ENCODE peak calls at places on chromosomes 11 and 22, in seven cellular contexts. One of them, this sample, is unnamed.

GRCh38 chr22:19800761-19801244 is 40.2 kb downstream of the TBX1 start:
- DNase-seq in mesothelial cell of epicardium: no peak
- DNase-seq in thyroid gland: no peak
- DNase-seq in lung: no peak
- DNase-seq in heart left ventricle: no peak
- DNase-seq in mammary epithelial cell: no peak
- DNase-seq in GM23338: peak
- DNase-seq in this sample: peak

GRCh38 chr11:34439521-34440258 is 956 bp downstream of the CAT start:
- DNase-seq in mesothelial cell of epicardium: no peak
- DNase-seq in thyroid gland: no peak
- DNase-seq in lung: no peak
- DNase-seq in heart left ventricle: no peak
- DNase-seq in mammary epithelial cell: no peak
- DNase-seq in GM23338: no peak
- DNase-seq in this sample: no peak

GRCh38 chr22:48896766-48897637 is 930.7 kb downstream of the BRD1 start:
- DNase-seq in mesothelial cell of epicardium: no peak
- DNase-seq in thyroid gland: no peak
- DNase-seq in lung: no peak
- DNase-seq in heart left ventricle: no peak
- DNase-seq in mammary epithelial cell: no peak
- DNase-seq in GM23338: no peak
- DNase-seq in this sample: no peak

GRCh38 chr11:44607324-44607962 is 42.0 kb downstream of the CD82 start:
- DNase-seq in mesothelial cell of epicardium: no peak
- DNase-seq in thyroid gland: no peak
- DNase-seq in lung: no peak
- DNase-seq in heart left ventricle: no peak
- DNase-seq in mammary epithelial cell: peak
- DNase-seq in GM23338: no peak
- DNase-seq in this sample: no peak

GRCh38 chr11:8593935-8594909 is at the start of gene STK33:
- DNase-seq in mesothelial cell of epicardium: no peak
- DNase-seq in thyroid gland: peak
- DNase-seq in lung: peak
- DNase-seq in heart left ventricle: peak
- DNase-seq in mammary epithelial cell: no peak
- DNase-seq in GM23338: peak
- DNase-seq in this sample: peak

GRCh38 chr22:19233189-19233661 is 54.7 kb upstream of the SLC25A1 start:
- DNase-seq in mesothelial cell of epicardium: no peak
- DNase-seq in thyroid gland: peak
- DNase-seq in lung: no peak
- DNase-seq in heart left ventricle: no peak
- DNase-seq in mammary epithelial cell: no peak
- DNase-seq in GM23338: no peak
- DNase-seq in this sample: no peak

GRCh38 chr11:70603064-70603755 is 204.9 kb downstream of the CTTN start:
- DNase-seq in mesothelial cell of epicardium: no peak
- DNase-seq in thyroid gland: no peak
- DNase-seq in lung: no peak
- DNase-seq in heart left ventricle: no peak
- DNase-seq in mammary epithelial cell: peak
- DNase-seq in GM23338: no peak
- DNase-seq in this sample: no peak

GRCh38 chr22:26835929-26836528 is 178.6 kb downstream of the MIAT start:
- DNase-seq in mesothelial cell of epicardium: no peak
- DNase-seq in thyroid gland: peak
- DNase-seq in lung: peak
- DNase-seq in heart left ventricle: no peak
- DNase-seq in mammary epithelial cell: peak
- DNase-seq in GM23338: peak
- DNase-seq in this sample: peak

GRCh38 chr11:130653838-130654601 is 205.6 kb downstream of the ADAMTS15 start:
- DNase-seq in mesothelial cell of epicardium: no peak
- DNase-seq in thyroid gland: peak
- DNase-seq in lung: peak
- DNase-seq in heart left ventricle: peak
- DNase-seq in mammary epithelial cell: no peak
- DNase-seq in GM23338: peak
- DNase-seq in this sample: no peak

GRCh38 chr11:76237914-76238313 is 31.6 kb upstream of the WNT11 start:
- DNase-seq in mesothelial cell of epicardium: no peak
- DNase-seq in thyroid gland: no peak
- DNase-seq in lung: no peak
- DNase-seq in heart left ventricle: no peak
- DNase-seq in mammary epithelial cell: no peak
- DNase-seq in GM23338: peak
- DNase-seq in this sample: no peak

GRCh38 chr11:12914401-12914912 is 94.7 kb upstream of the RASSF10 start:
- DNase-seq in mesothelial cell of epicardium: no peak
- DNase-seq in thyroid gland: peak
- DNase-seq in lung: no peak
- DNase-seq in heart left ventricle: peak
- DNase-seq in mammary epithelial cell: peak
- DNase-seq in GM23338: peak
- DNase-seq in this sample: peak

GRCh38 chr11:124648610-124649009 is 24.9 kb downstream of the SIAE start:
- DNase-seq in mesothelial cell of epicardium: no peak
- DNase-seq in thyroid gland: no peak
- DNase-seq in lung: no peak
- DNase-seq in heart left ventricle: no peak
- DNase-seq in mammary epithelial cell: no peak
- DNase-seq in GM23338: no peak
- DNase-seq in this sample: no peak

GRCh38 chr22:33922268-33922667 is 2.0 kb upstream of the LARGE1 start:
- DNase-seq in mesothelial cell of epicardium: peak
- DNase-seq in thyroid gland: peak
- DNase-seq in lung: no peak
- DNase-seq in heart left ventricle: no peak
- DNase-seq in mammary epithelial cell: peak
- DNase-seq in GM23338: peak
- DNase-seq in this sample: peak

GRCh38 chr11:60971520-60971919 is at the start of gene CD6:
- DNase-seq in mesothelial cell of epicardium: no peak
- DNase-seq in thyroid gland: no peak
- DNase-seq in lung: no peak
- DNase-seq in heart left ventricle: no peak
- DNase-seq in mammary epithelial cell: no peak
- DNase-seq in GM23338: no peak
- DNase-seq in this sample: no peak

GRCh38 chr11:133892584-133893380 is 47.5 kb upstream of the SPATA19 start:
- DNase-seq in mesothelial cell of epicardium: no peak
- DNase-seq in thyroid gland: no peak
- DNase-seq in lung: no peak
- DNase-seq in heart left ventricle: no peak
- DNase-seq in mammary epithelial cell: no peak
- DNase-seq in GM23338: no peak
- DNase-seq in this sample: no peak

GRCh38 chr11:45527898-45528297 is 137.5 kb downstream of the CHST1 start:
- DNase-seq in mesothelial cell of epicardium: no peak
- DNase-seq in thyroid gland: no peak
- DNase-seq in lung: no peak
- DNase-seq in heart left ventricle: no peak
- DNase-seq in mammary epithelial cell: peak
- DNase-seq in GM23338: no peak
- DNase-seq in this sample: no peak

GRCh38 chr22:26573026-26573662 is 16.8 kb downstream of the TPST2 start:
- DNase-seq in mesothelial cell of epicardium: no peak
- DNase-seq in thyroid gland: no peak
- DNase-seq in lung: peak
- DNase-seq in heart left ventricle: peak
- DNase-seq in mammary epithelial cell: no peak
- DNase-seq in GM23338: no peak
- DNase-seq in this sample: no peak

GRCh38 chr11:75400110-75400865 is 970 bp downstream of the RPS3 start:
- DNase-seq in mesothelial cell of epicardium: no peak
- DNase-seq in thyroid gland: no peak
- DNase-seq in lung: no peak
- DNase-seq in heart left ventricle: no peak
- DNase-seq in mammary epithelial cell: peak
- DNase-seq in GM23338: no peak
- DNase-seq in this sample: no peak

GRCh38 chr11:856397-856796 is 13.7 kb downstream of the TSPAN4 start:
- DNase-seq in mesothelial cell of epicardium: no peak
- DNase-seq in thyroid gland: no peak
- DNase-seq in lung: no peak
- DNase-seq in heart left ventricle: no peak
- DNase-seq in mammary epithelial cell: no peak
- DNase-seq in GM23338: no peak
- DNase-seq in this sample: no peak

GRCh38 chr11:75072582-75072981 is 24.1 kb downstream of the OR2AT4 start:
- DNase-seq in mesothelial cell of epicardium: no peak
- DNase-seq in thyroid gland: no peak
- DNase-seq in lung: no peak
- DNase-seq in heart left ventricle: no peak
- DNase-seq in mammary epithelial cell: no peak
- DNase-seq in GM23338: peak
- DNase-seq in this sample: no peak

GRCh38 chr22:41075946-41076345 is 16.4 kb upstream of the EP300 start:
- DNase-seq in mesothelial cell of epicardium: no peak
- DNase-seq in thyroid gland: no peak
- DNase-seq in lung: no peak
- DNase-seq in heart left ventricle: no peak
- DNase-seq in mammary epithelial cell: no peak
- DNase-seq in GM23338: no peak
- DNase-seq in this sample: no peak

DNA sequence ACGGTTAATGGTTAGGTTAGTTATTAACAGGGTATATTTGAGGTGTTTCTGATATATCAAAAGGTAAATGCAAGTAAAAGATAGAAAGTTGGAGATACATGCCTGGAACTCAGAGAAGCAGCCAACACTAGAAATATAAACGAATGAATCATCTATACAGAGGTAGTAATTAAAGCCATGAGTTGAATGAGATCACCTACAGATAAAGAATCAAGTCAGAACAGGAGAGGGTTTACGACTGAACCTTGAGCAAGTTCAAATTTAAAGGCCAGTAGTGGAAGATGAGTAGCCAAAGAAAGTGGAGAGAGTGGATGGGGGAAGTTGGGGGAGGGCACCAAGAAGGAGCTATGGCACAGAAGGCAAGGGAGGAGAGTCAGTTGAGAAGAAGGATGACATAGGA is 74.0 kb downstream of the SPON1 start:
- DNase-seq in mesothelial cell of epicardium: no peak
- DNase-seq in thyroid gland: no peak
- DNase-seq in lung: no peak
- DNase-seq in heart left ventricle: no peak
- DNase-seq in mammary epithelial cell: peak
- DNase-seq in GM23338: no peak
- DNase-seq in this sample: no peak
- TF ChIP-seq CTCF in mesothelial cell of epicardium: no peak
- TF ChIP-seq CTCF in thyroid gland: no peak
- TF ChIP-seq CTCF in lung: no peak
- TF ChIP-seq CTCF in heart left ventricle: no peak
- TF ChIP-seq CTCF in mammary epithelial cell: no peak
- TF ChIP-seq CTCF in GM23338: no peak
- TF ChIP-seq CTCF in this sample: no peak

GRCh38 chr11:78762105-78762504 is 187.4 kb upstream of the NARS2 start:
- DNase-seq in mesothelial cell of epicardium: no peak
- DNase-seq in thyroid gland: no peak
- DNase-seq in lung: no peak
- DNase-seq in heart left ventricle: no peak
- DNase-seq in mammary epithelial cell: no peak
- DNase-seq in GM23338: no peak
- DNase-seq in this sample: no peak

GRCh38 chr11:78763664-78764063 is 189.0 kb upstream of the NARS2 start:
- DNase-seq in mesothelial cell of epicardium: no peak
- DNase-seq in thyroid gland: peak
- DNase-seq in lung: peak
- DNase-seq in heart left ventricle: no peak
- DNase-seq in mammary epithelial cell: no peak
- DNase-seq in GM23338: no peak
- DNase-seq in this sample: no peak

GRCh38 chr11:78764946-78765345 is 190.3 kb upstream of the NARS2 start:
- DNase-seq in mesothelial cell of epicardium: no peak
- DNase-seq in thyroid gland: no peak
- DNase-seq in lung: no peak
- DNase-seq in heart left ventricle: no peak
- DNase-seq in mammary epithelial cell: no peak
- DNase-seq in GM23338: no peak
- DNase-seq in this sample: no peak

GRCh38 chr11:78753297-78753696 is 178.6 kb upstream of the NARS2 start:
- DNase-seq in mesothelial cell of epicardium: no peak
- DNase-seq in thyroid gland: no peak
- DNase-seq in lung: no peak
- DNase-seq in heart left ventricle: no peak
- DNase-seq in mammary epithelial cell: no peak
- DNase-seq in GM23338: no peak
- DNase-seq in this sample: no peak

GRCh38 chr11:78759067-78759466 is 184.4 kb upstream of the NARS2 start:
- DNase-seq in mesothelial cell of epicardium: no peak
- DNase-seq in thyroid gland: no peak
- DNase-seq in lung: no peak
- DNase-seq in heart left ventricle: no peak
- DNase-seq in mammary epithelial cell: no peak
- DNase-seq in GM23338: no peak
- DNase-seq in this sample: no peak
- TF ChIP-seq CTCF in mesothelial cell of epicardium: no peak
- TF ChIP-seq CTCF in thyroid gland: no peak
- TF ChIP-seq CTCF in lung: no peak
- TF ChIP-seq CTCF in heart left ventricle: no peak
- TF ChIP-seq CTCF in mammary epithelial cell: no peak
- TF ChIP-seq CTCF in GM23338: no peak
- TF ChIP-seq CTCF in this sample: no peak

DNA sequence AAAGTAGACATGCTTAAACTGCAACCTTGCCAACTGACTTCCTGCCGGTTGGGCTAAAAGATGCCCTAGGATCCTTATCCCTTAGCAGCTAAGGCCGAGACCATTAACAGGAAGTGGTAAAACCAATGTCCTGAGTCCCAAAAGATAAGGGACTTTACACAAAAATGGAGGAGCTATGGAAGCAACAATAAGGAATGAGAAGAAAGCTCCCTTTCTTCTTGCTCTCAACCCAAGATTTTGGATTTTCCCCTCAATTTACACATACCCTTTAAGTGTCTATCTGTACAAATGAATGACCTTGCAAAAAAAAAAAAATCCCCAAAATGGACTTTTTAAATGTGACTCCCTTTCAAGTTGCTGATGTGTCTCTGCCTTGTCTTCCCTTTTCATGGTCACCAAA is 11.1 kb downstream of the MRPL17 start:
- DNase-seq in mesothelial cell of epicardium: no peak
- DNase-seq in thyroid gland: no peak
- DNase-seq in lung: no peak
- DNase-seq in heart left ventricle: no peak
- DNase-seq in mammary epithelial cell: no peak
- DNase-seq in GM23338: no peak
- DNase-seq in this sample: no peak
- TF ChIP-seq CTCF in mesothelial cell of epicardium: no peak
- TF ChIP-seq CTCF in thyroid gland: no peak
- TF ChIP-seq CTCF in lung: no peak
- TF ChIP-seq CTCF in heart left ventricle: no peak
- TF ChIP-seq CTCF in mammary epithelial cell: no peak
- TF ChIP-seq CTCF in GM23338: no peak
- TF ChIP-seq CTCF in this sample: no peak

DNA sequence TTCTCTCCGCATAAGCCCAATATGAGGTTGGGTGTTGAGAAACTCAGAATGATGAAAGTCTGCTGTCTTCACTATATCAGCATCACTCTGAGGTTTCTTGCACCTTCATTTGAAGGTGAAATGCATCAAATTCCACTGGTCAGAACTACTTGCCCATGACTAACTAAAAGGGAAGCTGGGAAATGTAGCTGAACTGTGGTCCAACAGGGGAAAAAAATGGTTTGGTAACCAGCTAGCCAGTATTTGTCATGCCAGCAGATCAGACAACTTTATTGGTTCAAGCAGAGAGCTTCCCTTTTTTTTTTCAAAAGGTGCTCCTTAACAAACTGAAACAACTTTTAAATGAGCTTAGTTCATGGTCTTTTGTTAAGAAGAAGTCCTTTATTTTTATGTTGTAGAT is 14.2 kb upstream of the PIK3C2A start:
- DNase-seq in mesothelial cell of epicardium: no peak
- DNase-seq in thyroid gland: no peak
- DNase-seq in lung: no peak
- DNase-seq in heart left ventricle: no peak
- DNase-seq in mammary epithelial cell: peak
- DNase-seq in GM23338: no peak
- DNase-seq in this sample: no peak
- TF ChIP-seq CTCF in mesothelial cell of epicardium: no peak
- TF ChIP-seq CTCF in thyroid gland: no peak
- TF ChIP-seq CTCF in lung: no peak
- TF ChIP-seq CTCF in heart left ventricle: no peak
- TF ChIP-seq CTCF in mammary epithelial cell: no peak
- TF ChIP-seq CTCF in GM23338: no peak
- TF ChIP-seq CTCF in this sample: no peak